ENCODE peak calls at places on chromosome 21, in four cellular contexts. U is GM12892, W is HepG2, H is K562. F is an unnamed sample.

GRCh38 chr21:43195131-43196021 is 26.6 kb downstream of the CRYAA start:
- DNase-seq in U (no peak), W (no peak), H (no peak), F (no peak)

GRCh38 chr21:25834376-25834775 is 99.6 kb downstream of the GABPA start:
- DNase-seq in U (no peak), W (no peak), H (no peak), F (no peak)

GRCh38 chr21:35932232-35932911 is 128.0 kb downstream of the SETD4 start:
- DNase-seq in U (peak), W (no peak), H (no peak), F (peak)

GRCh38 chr21:36297938-36298572 is 21.9 kb upstream of the MORC3 start:
- DNase-seq in U (peak), W (peak), H (peak), F (peak)

GRCh38 chr21:16455978-16456377 is 726.2 kb downstream of the USP25 start:
- DNase-seq in U (no peak), W (no peak), H (no peak), F (no peak)

GRCh38 chr21:19853709-19854575 is 1144.3 kb upstream of the NCAM2 start:
- DNase-seq in U (no peak), W (no peak), H (peak), F (no peak)

GRCh38 chr21:26846036-26846931 is 1.1 kb upstream of the ADAMTS1 start:
- DNase-seq in U (no peak), W (no peak), H (no peak), F (no peak)

GRCh38 chr21:44932366-44933181 is 7.3 kb upstream of the SLX9 start:
- DNase-seq in U (peak), W (no peak), H (peak), F (peak)

GRCh38 chr21:14877581-14878228 is 187.1 kb downstream of the NRIP1 start:
- DNase-seq in U (no peak), W (peak), H (no peak), F (no peak)

GRCh38 chr21:29676395-29676794 is 263.4 kb downstream of the GRIK1 start:
- DNase-seq in U (no peak), W (no peak), H (no peak), F (no peak)

GRCh38 chr21:23130308-23130707 is 2132.1 kb downstream of the NCAM2 start:
- DNase-seq in U (no peak), W (no peak), H (no peak), F (no peak)

GRCh38 chr21:36609654-36610053 is 89.3 kb upstream of the SIM2 start:
- DNase-seq in U (no peak), W (no peak), H (no peak), F (no peak)

GRCh38 chr21:37095821-37096220 is 22.8 kb downstream of the TTC3 start:
- DNase-seq in U (no peak), W (no peak), H (no peak), F (no peak)

GRCh38 chr21:42892582-42892930 is 553 bp upstream of the NDUFV3 start:
- DNase-seq in U (no peak), W (peak), H (no peak), F (no peak)

GRCh38 chr21:22351076-22351475 is 1352.9 kb downstream of the NCAM2 start:
- DNase-seq in U (no peak), W (no peak), H (no peak), F (no peak)

GRCh38 chr21:33383056-33383888 is 19.9 kb upstream of the IFNGR2 start:
- DNase-seq in U (peak), W (peak), H (peak), F (no peak)

GRCh38 chr21:45105906-45106485 is 31.6 kb downstream of the ADARB1 start:
- DNase-seq in U (no peak), W (no peak), H (no peak), F (no peak)

GRCh38 chr21:40054403-40054802 is 187.2 kb downstream of the PCP4 start:
- DNase-seq in U (no peak), W (no peak), H (no peak), F (no peak)

GRCh38 chr21:43667191-43667904 is 8.0 kb downstream of the RRP1B start:
- DNase-seq in U (no peak), W (no peak), H (no peak), F (no peak)

GRCh38 chr21:37324558-37324957 is 42.0 kb upstream of the DYRK1A start:
- DNase-seq in U (no peak), W (no peak), H (no peak), F (no peak)

GRCh38 chr21:37687001-37687400 is 229.3 kb downstream of the KCNJ6 start:
- DNase-seq in U (no peak), W (no peak), H (no peak), F (no peak)

GRCh38 chr21:14603202-14603601 is 57.1 kb upstream of the SAMSN1 start:
- DNase-seq in U (no peak), W (no peak), H (no peak), F (no peak)

GRCh38 chr21:33033094-33033951 is 7.6 kb downstream of the OLIG2 start:
- DNase-seq in U (no peak), W (no peak), H (no peak), F (no peak)

GRCh38 chr21:26423506-26423905 is 149.6 kb downstream of the CYYR1 start:
- DNase-seq in U (no peak), W (no peak), H (no peak), F (no peak)

GRCh38 chr21:32119389-32119788 is 159.5 kb downstream of the MIS18A start:
- DNase-seq in U (no peak), W (no peak), H (no peak), F (no peak)

GRCh38 chr21:26795866-26796329 is 49.3 kb downstream of the ADAMTS1 start:
- DNase-seq in U (no peak), W (no peak), H (no peak), F (no peak)

GRCh38 chr21:30166705-30167104 is at the start of gene CLDN17:
- DNase-seq in U (no peak), W (no peak), H (no peak), F (no peak)

GRCh38 chr21:33236013-33236686 is 6.4 kb downstream of the IFNAR2 start:
- DNase-seq in U (no peak), W (no peak), H (no peak), F (no peak)

GRCh38 chr21:36122977-36123376 is 11.9 kb upstream of the CBR3 start:
- DNase-seq in U (no peak), W (no peak), H (no peak), F (no peak)

GRCh38 chr21:24220466-24220865 is 1386.8 kb downstream of the MRPL39 start:
- DNase-seq in U (no peak), W (no peak), H (no peak), F (no peak)

GRCh38 chr21:35850029-35850428 is 210.3 kb downstream of the SETD4 start:
- DNase-seq in U (no peak), W (no peak), H (no peak), F (no peak)

GRCh38 chr21:34519013-34519412 is 7.0 kb upstream of the KCNE1 start:
- DNase-seq in U (no peak), W (no peak), H (no peak), F (no peak)

GRCh38 chr21:34519694-34520093 is 7.7 kb upstream of the KCNE1 start:
- DNase-seq in U (no peak), W (no peak), H (no peak), F (no peak)

GRCh38 chr21:34514576-34515135 is 2.6 kb upstream of the KCNE1 start:
- DNase-seq in U (no peak), W (no peak), H (no peak), F (no peak)

GRCh38 chr21:34517039-34517438 is 5.0 kb upstream of the KCNE1 start:
- DNase-seq in U (no peak), W (no peak), H (no peak), F (no peak)

GRCh38 chr21:34517491-34518245 is 5.7 kb upstream of the KCNE1 start:
- DNase-seq in U (no peak), W (peak), H (no peak), F (no peak)
- TF ChIP-seq TAF1 in U (no peak), W (no peak), H (no peak), F (no peak)

DNA sequence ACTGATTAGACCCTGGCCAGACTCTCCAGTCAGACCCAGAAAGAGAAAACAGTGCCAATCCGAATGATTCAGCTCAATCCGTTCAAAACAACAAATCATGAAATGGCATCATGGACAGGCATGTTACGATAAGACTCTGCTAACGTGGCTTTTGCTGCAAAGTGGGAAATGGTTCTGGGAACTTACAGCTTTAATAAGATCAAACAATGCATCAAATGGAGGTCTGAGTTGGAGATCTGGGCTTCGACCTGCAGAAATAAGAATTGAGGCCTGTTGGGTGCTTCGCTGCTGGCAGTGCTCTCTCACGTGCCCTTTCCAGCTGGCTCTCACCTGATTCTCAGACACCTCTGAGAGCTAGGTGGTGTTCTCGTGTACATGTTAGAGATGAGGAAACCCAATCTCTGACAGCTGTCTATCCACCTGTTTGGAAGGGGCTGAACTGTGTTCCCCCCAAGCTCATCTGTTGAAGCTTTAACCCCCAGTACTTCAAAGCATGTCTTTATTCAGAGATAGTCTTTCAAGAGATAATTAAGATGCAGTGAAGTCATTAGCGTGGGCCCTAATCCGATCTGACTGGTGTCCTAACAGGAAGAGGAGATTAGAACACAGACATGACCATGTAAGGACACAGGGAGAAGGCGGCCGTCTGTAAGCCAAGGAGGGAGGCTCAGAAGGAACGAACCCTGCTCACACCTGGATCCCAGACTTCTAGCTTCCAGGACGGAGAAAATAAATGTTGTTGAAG is 45.5 kb upstream of the ETS2 start:
- DNase-seq in U (no peak), W (no peak), H (no peak), F (no peak)
- TF ChIP-seq TAF1 in U (no peak), W (no peak), H (no peak), F (no peak)

GRCh38 chr21:28333455-28334108 is 659.1 kb downstream of the LTN1 start:
- DNase-seq in U (no peak), W (peak), H (no peak), F (no peak)

GRCh38 chr21:28337319-28337718 is 655.4 kb downstream of the LTN1 start:
- DNase-seq in U (no peak), W (peak), H (no peak), F (no peak)

GRCh38 chr21:28336299-28336698 is 656.4 kb downstream of the LTN1 start:
- DNase-seq in U (no peak), W (peak), H (no peak), F (no peak)

GRCh38 chr21:28332796-28333195 is 659.9 kb downstream of the LTN1 start:
- DNase-seq in U (no peak), W (no peak), H (no peak), F (no peak)

GRCh38 chr21:28334407-28334806 is 658.3 kb downstream of the LTN1 start:
- DNase-seq in U (no peak), W (no peak), H (no peak), F (no peak)
- TF ChIP-seq TAF1 in U (no peak), W (no peak), H (no peak), F (no peak)

DNA sequence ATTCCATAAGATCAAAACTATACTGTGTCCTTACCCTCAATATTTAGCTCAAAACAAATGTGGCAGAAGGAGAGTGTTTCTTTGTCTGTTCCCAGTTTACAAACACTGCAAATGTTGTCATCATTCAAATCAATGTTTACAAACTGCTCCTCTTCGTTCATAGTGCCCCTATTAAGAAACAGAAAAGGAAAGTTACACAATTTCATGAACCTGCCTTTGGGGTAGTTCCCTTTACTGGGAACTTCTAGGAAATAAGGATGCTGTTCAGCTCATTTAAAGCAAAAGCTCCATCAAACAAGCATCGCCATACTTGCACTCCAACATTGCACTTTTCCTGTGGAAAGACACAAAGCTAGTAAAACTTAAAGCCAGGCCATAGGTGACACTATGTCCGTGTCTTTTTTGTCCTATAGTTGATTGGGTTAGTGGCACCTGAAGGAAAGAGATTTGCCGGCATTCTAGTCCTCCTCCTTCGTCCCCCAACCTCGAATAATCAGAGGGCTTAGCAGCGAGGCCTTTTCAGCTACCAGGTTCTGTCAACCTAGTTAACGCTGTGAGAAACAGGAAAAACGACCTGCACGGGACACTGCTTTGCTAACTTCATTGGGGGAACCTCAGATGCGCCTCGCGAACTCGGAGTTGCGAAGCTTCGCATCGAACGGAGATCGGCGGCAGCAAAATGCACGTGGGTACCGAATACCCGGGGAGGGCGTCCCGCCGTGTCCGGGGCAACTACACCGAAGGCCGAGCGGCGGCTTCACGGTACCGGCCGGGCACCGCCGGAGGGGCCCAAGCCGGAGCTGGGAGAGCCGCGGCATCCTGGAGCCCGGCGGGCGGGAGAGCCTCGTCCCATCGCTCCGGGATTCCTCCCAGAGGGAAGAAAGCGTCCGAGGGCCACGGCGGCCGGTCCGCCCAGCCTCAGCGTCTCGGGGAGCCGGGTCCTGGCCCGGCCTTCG is 720 bp downstream of the C21orf91 start:
- DNase-seq in U (no peak), W (peak), H (no peak), F (peak)
- TF ChIP-seq TAF1 in U (no peak), W (no peak), H (no peak), F (no peak)

DNA sequence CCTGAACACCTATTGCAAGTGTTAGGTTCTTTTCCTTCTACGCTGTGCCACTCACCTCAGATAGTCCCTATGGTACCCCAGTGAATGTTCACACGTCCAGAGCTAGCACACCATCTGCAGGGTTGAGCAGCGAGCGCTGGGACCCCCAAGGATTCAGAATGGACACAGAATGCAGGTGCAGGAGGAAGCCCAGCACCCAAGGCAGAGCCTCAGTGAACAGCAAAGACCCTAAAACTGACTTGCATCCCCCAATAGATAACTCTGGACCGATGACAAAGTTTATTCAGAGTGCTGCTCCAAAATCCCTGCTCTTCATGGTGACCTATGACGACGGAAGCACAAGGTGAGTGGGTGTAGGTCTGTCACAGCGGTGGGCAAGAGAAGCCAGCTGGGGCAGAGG is 15.1 kb upstream of the MX2 start:
- DNase-seq in U (no peak), W (no peak), H (no peak), F (no peak)
- TF ChIP-seq TAF1 in U (no peak), W (no peak), H (no peak), F (no peak)

DNA sequence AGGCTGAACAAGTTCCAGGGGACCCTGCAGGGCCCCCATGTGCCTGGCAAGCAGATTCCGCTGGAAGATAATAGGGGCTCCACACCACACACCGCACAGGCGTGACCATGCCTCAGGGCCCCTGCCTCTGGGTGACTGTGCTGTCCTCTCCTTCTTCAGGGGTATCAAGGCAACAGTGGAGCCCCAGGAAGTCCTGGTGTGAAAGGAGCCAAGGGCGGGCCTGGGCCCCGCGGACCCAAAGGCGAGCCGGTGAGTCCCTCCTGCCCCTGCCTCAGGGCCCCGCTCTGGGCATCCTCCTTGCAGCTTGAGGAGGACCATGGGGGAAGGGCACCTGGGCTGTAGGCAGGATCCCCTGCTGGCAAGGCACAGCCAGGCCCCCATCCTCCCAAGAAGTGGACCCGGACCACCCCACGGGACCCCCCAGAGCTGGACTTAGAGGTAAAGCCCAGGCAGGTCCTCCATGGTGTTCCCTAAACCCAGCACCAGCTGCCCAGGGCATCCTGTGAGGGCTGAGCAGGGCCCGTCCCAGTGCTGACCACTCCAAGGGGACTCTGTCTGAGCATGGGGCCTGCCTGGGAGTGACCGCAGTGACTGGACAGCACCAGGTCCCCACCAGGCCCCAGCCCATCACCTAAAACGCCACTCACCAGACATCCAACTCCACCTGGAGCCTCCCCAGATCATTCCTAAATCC is 21.1 kb downstream of the COL6A2 start:
- DNase-seq in U (peak), W (no peak), H (no peak), F (peak)
- TF ChIP-seq TAF1 in U (no peak), W (no peak), H (no peak), F (no peak)